ENCODE peak calls at places on chromosomes 6 and 20, in seven cellular contexts. Y is HCT116; G is lower lobe of right lung; X is GM23338; V is left lung; E is CD8-positive, alpha-beta T cell; R is right cardiac atrium. D is an unnamed sample.

GRCh38 chr6:143299253-143300166 is 151.0 kb downstream of the ADAT2 start:
- ATAC-seq in X (peak; percentile 51), Y (peak; percentile 44), V (no peak), E (no peak), R (no peak), G (no peak), D (no peak)

GRCh38 chr6:6649824-6650349 is 61.4 kb downstream of the LY86 start:
- ATAC-seq in Y (no peak), V (no peak), R (no peak), X (no peak), E (no peak), G (no peak), D (no peak)

GRCh38 chr20:53847118-53847842 is 223.1 kb downstream of the BCAS1 start:
- ATAC-seq in E (no peak), G (peak; percentile 69), R (no peak), Y (no peak), X (no peak), V (peak; percentile 39), D (no peak)

GRCh38 chr6:76351275-76351674 is 278.8 kb upstream of the IMPG1 start:
- ATAC-seq in R (peak; percentile 35), E (no peak), G (peak; percentile 49), X (peak; percentile 87), Y (peak; percentile 92), V (peak; percentile 53), D (no peak)

GRCh38 chr6:8943073-8943472 is 507.7 kb upstream of the SLC35B3 start:
- ATAC-seq in R (no peak), Y (no peak), X (no peak), V (no peak), E (no peak), G (no peak), D (no peak)

GRCh38 chr6:89379281-89379680 is 26.8 kb upstream of the UBE2J1 start:
- ATAC-seq in R (peak; percentile 53), Y (no peak), X (no peak), E (no peak), V (peak; percentile 12), G (no peak), D (no peak)

GRCh38 chr6:3269412-3269975 is 10.7 kb downstream of the PSMG4 start:
- ATAC-seq in G (no peak), V (no peak), E (no peak), X (no peak), R (no peak), Y (no peak), D (no peak)

GRCh38 chr6:153058909-153059308 is 56.4 kb upstream of the MTRF1L start:
- ATAC-seq in R (no peak), G (no peak), V (no peak), X (peak; percentile 40), Y (no peak), E (no peak), D (no peak)

GRCh38 chr6:4942673-4943009 is 61.2 kb downstream of the RPP40 start:
- ATAC-seq in Y (peak; percentile 26), X (no peak), G (peak; percentile 15), V (peak; percentile 14), R (peak; percentile 42), E (no peak), D (no peak)

DNA sequence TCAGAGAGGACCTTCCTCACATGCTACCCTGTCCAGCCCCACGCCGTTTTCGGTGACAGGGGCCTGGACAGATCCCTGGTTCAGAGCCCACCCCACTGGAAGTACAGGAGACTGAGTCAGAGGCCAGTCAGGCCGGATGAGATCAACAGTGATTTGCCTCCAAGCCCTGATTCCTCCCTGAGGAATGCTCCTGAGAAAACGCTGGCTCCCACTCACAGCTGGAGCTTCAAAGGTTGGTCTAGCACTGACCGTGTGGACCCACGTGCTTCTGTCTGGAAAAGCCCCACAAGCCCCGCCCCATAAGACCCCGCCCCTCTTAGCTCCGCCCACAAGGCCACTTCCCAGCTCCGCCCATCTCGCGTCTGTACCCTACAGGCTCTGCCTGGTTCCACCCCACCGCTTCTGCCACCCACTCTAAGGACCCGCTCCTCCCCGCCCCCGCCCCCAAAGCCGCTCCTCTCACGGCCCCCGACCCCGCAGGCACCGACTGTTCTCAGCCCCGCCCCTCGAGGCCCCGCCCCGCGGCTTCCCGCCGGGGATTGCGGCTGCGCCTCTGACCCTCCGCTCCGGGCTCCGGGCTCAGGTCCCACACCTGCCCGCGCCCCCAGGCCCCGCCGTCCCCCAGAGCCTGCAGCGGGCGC is 64.9 kb upstream of the BHLHE23 start:
- ATAC-seq in E (peak; percentile 73), Y (peak; percentile 75), G (no peak), R (no peak), X (peak; percentile 70), V (no peak), D (no peak)
- H3K4me3 ChIP-seq in E (no peak overlapping the region), Y (no peak overlapping the region), G (no peak overlapping the region), R (no peak overlapping the region), X (peak overlapping the region; percentile 53), V (no peak overlapping the region), D (no peak overlapping the region)

DNA sequence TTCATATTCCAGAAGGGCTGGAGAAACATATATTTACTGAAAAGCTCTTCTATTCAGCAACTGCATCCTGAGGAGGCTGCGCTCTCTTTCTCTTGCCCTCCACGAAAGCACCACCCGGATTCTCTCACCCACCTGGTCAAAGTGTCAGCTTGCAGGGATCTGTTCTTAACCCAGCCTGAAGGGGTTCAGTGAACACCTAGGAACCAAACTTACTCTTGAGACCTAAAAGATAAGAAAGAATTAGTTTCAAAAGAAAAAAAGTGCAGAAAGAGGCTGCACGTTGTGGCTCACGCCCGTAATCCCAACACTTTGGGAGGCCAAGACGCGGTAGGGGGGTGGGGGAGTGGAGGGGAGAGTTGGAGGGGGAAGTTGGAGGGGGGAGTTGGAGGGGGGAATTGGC is 18.5 kb downstream of the GPX5 start:
- ATAC-seq in X (peak; percentile 27), R (no peak), V (no peak), E (peak; percentile 15), G (no peak), Y (no peak), D (no peak)
- H3K4me3 ChIP-seq in X (peak overlapping the region; percentile 75), R (no peak overlapping the region), V (peak overlapping the region; percentile 4), E (peak overlapping the region; percentile 40), G (peak overlapping the region; percentile 43), Y (no peak overlapping the region), D (no peak overlapping the region)

GRCh38 chr6:12296255-12296573 is 6.1 kb downstream of the EDN1 start:
- ATAC-seq in G (peak; percentile 54), E (no peak), X (no peak), R (peak; percentile 81), Y (peak; percentile 85), V (peak; percentile 21), D (no peak)
- H3K4me3 ChIP-seq in G (peak overlapping the region; percentile 56), E (no peak overlapping the region), X (no peak overlapping the region), R (no peak overlapping the region), Y (no peak overlapping the region), V (no peak overlapping the region), D (no peak overlapping the region)

GRCh38 chr6:28816909-28817807 is 106.6 kb downstream of the TRIM27 start:
- ATAC-seq in G (no peak), R (no peak), Y (peak; percentile 89), V (no peak), X (peak; percentile 65), E (no peak), D (no peak)
- H3K4me3 ChIP-seq in G (no peak overlapping the region), R (no peak overlapping the region), Y (peak overlapping the region; percentile 34), V (no peak overlapping the region), X (peak overlapping the region; percentile 75), E (no peak overlapping the region), D (no peak overlapping the region)

GRCh38 chr20:62861732-62862336 is at the start of gene TCFL5:
- ATAC-seq in X (peak; percentile 43), E (peak; percentile 90), Y (peak; percentile 89), V (peak; percentile 100), G (peak; percentile 99), R (peak; percentile 97), D (peak; percentile 91)
- H3K4me3 ChIP-seq in X (peak within 1 kb of the TSS; percentile 70), E (peak within 1 kb of the TSS; percentile 20), Y (peak within 1 kb of the TSS; percentile 60), V (peak within 1 kb of the TSS; percentile 15), G (peak within 1 kb of the TSS; percentile 51), R (peak within 1 kb of the TSS; percentile 78), D (peak within 1 kb of the TSS; percentile 30)

GRCh38 chr6:17224056-17224455 is 57.1 kb upstream of the RBM24 start:
- ATAC-seq in X (no peak), R (no peak), G (no peak), E (no peak), V (no peak), Y (no peak), D (no peak)

GRCh38 chr6:17226269-17226668 is 54.9 kb upstream of the RBM24 start:
- ATAC-seq in V (no peak), R (peak; percentile 57), G (no peak), E (no peak), X (no peak), Y (no peak), D (no peak)

GRCh38 chr6:17226766-17227338 is 54.3 kb upstream of the RBM24 start:
- ATAC-seq in Y (no peak), E (no peak), R (no peak), G (no peak), V (no peak), X (no peak), D (no peak)

GRCh38 chr6:17225767-17226166 is 55.4 kb upstream of the RBM24 start:
- ATAC-seq in E (no peak), X (no peak), V (no peak), R (no peak), Y (no peak), G (no peak), D (no peak)

DNA sequence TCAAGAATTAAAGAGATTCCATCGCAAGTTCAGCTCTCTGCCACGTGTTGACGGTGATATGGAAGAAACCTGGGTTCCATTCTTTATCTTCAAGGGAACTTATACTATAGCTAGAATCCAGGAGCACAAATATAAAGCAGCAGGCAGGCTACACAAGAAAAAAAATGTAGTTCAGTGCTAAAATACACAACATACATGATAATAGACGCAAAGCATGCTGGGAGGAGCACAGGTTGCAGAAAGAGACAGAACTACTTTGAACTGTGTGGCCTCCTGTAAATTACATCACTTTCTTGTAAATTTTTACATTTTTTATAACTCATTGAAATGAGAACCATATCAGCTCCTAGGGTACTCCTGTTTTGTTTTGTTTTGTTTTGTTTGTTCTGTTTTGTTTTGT is 53.8 kb upstream of the RBM24 start:
- ATAC-seq in G (no peak), X (no peak), E (no peak), V (no peak), R (no peak), Y (no peak), D (no peak)
- H3K4me3 ChIP-seq in G (no peak overlapping the region), X (no peak overlapping the region), E (no peak overlapping the region), V (no peak overlapping the region), R (no peak overlapping the region), Y (no peak overlapping the region), D (no peak overlapping the region)

D was measured in gastroesophageal sphincter.